ENCODE peak calls at places on chromosomes 1 and 21, in eight cellular contexts. One of them, this sample, is unnamed. For H3K9me3 and H3K4me1, the result is how much of the 10 kb centered on the place peaks cover.

GRCh38 chr1:25065246-25066238 is 135.5 kb upstream of the RUNX3 start:
- DNase-seq in heart right ventricle: no peak
- DNase-seq in spleen: peak
- DNase-seq in right cardiac atrium: peak
- DNase-seq in CD4-positive, CD25-positive, alpha-beta regulatory T cell: no peak
- DNase-seq in ovary: no peak
- DNase-seq in body of pancreas: no peak
- DNase-seq in iPS DF 6.9: no peak
- DNase-seq in this sample: no peak

GRCh38 chr21:45973475-45974072 is 8.0 kb upstream of the COL6A1 start:
- DNase-seq in heart right ventricle: peak
- DNase-seq in spleen: peak
- DNase-seq in right cardiac atrium: peak
- DNase-seq in CD4-positive, CD25-positive, alpha-beta regulatory T cell: peak
- DNase-seq in ovary: peak
- DNase-seq in body of pancreas: peak
- DNase-seq in iPS DF 6.9: no peak
- DNase-seq in this sample: no peak

GRCh38 chr1:41698916-41699860 is 214.7 kb upstream of the EDN2 start:
- DNase-seq in heart right ventricle: no peak
- DNase-seq in spleen: no peak
- DNase-seq in right cardiac atrium: peak
- DNase-seq in CD4-positive, CD25-positive, alpha-beta regulatory T cell: peak
- DNase-seq in ovary: no peak
- DNase-seq in body of pancreas: no peak
- DNase-seq in iPS DF 6.9: no peak
- DNase-seq in this sample: no peak

GRCh38 chr21:27346041-27346448 is 379.2 kb upstream of the ADAMTS5 start:
- DNase-seq in heart right ventricle: no peak
- DNase-seq in spleen: no peak
- DNase-seq in right cardiac atrium: no peak
- DNase-seq in CD4-positive, CD25-positive, alpha-beta regulatory T cell: no peak
- DNase-seq in ovary: no peak
- DNase-seq in body of pancreas: no peak
- DNase-seq in iPS DF 6.9: no peak
- DNase-seq in this sample: no peak

GRCh38 chr1:18536943-18537342 is 56.2 kb downstream of the KLHDC7A start:
- DNase-seq in heart right ventricle: no peak
- DNase-seq in spleen: no peak
- DNase-seq in right cardiac atrium: no peak
- DNase-seq in CD4-positive, CD25-positive, alpha-beta regulatory T cell: no peak
- DNase-seq in ovary: peak
- DNase-seq in body of pancreas: no peak
- DNase-seq in iPS DF 6.9: no peak
- DNase-seq in this sample: no peak

GRCh38 chr1:204712718-204713430 is 27.3 kb upstream of the LRRN2 start:
- DNase-seq in heart right ventricle: no peak
- DNase-seq in spleen: no peak
- DNase-seq in right cardiac atrium: no peak
- DNase-seq in CD4-positive, CD25-positive, alpha-beta regulatory T cell: no peak
- DNase-seq in ovary: no peak
- DNase-seq in body of pancreas: no peak
- DNase-seq in iPS DF 6.9: no peak
- DNase-seq in this sample: no peak

GRCh38 chr21:39093526-39093925 is 89.7 kb downstream of the PSMG1 start:
- DNase-seq in heart right ventricle: no peak
- DNase-seq in spleen: no peak
- DNase-seq in right cardiac atrium: no peak
- DNase-seq in CD4-positive, CD25-positive, alpha-beta regulatory T cell: no peak
- DNase-seq in ovary: no peak
- DNase-seq in body of pancreas: no peak
- DNase-seq in iPS DF 6.9: no peak
- DNase-seq in this sample: no peak

GRCh38 chr1:201146626-201147390 is 7.5 kb downstream of the TMEM9 start:
- DNase-seq in heart right ventricle: no peak
- DNase-seq in spleen: peak
- DNase-seq in right cardiac atrium: no peak
- DNase-seq in CD4-positive, CD25-positive, alpha-beta regulatory T cell: no peak
- DNase-seq in ovary: no peak
- DNase-seq in body of pancreas: no peak
- DNase-seq in iPS DF 6.9: no peak
- DNase-seq in this sample: no peak

GRCh38 chr1:110250749-110251148 is 40.6 kb downstream of the KCNC4 start:
- DNase-seq in heart right ventricle: no peak
- DNase-seq in spleen: peak
- DNase-seq in right cardiac atrium: no peak
- DNase-seq in CD4-positive, CD25-positive, alpha-beta regulatory T cell: no peak
- DNase-seq in ovary: no peak
- DNase-seq in body of pancreas: no peak
- DNase-seq in iPS DF 6.9: no peak
- DNase-seq in this sample: no peak

GRCh38 chr1:53473463-53473862 is 14.3 kb downstream of the DMRTB1 start:
- DNase-seq in heart right ventricle: no peak
- DNase-seq in spleen: no peak
- DNase-seq in right cardiac atrium: no peak
- DNase-seq in CD4-positive, CD25-positive, alpha-beta regulatory T cell: peak
- DNase-seq in ovary: no peak
- DNase-seq in body of pancreas: no peak
- DNase-seq in iPS DF 6.9: no peak
- DNase-seq in this sample: no peak

GRCh38 chr21:42849759-42850412 is 29.5 kb downstream of the WDR4 start:
- DNase-seq in heart right ventricle: no peak
- DNase-seq in spleen: peak
- DNase-seq in right cardiac atrium: peak
- DNase-seq in CD4-positive, CD25-positive, alpha-beta regulatory T cell: no peak
- DNase-seq in ovary: no peak
- DNase-seq in body of pancreas: no peak
- DNase-seq in iPS DF 6.9: no peak
- DNase-seq in this sample: no peak

GRCh38 chr1:64135501-64136245 is 67.8 kb upstream of the UBE2U start:
- DNase-seq in heart right ventricle: no peak
- DNase-seq in spleen: no peak
- DNase-seq in right cardiac atrium: no peak
- DNase-seq in CD4-positive, CD25-positive, alpha-beta regulatory T cell: no peak
- DNase-seq in ovary: no peak
- DNase-seq in body of pancreas: no peak
- DNase-seq in iPS DF 6.9: no peak
- DNase-seq in this sample: no peak

GRCh38 chr1:161218301-161219077 is 3.4 kb downstream of the FCER1G start:
- DNase-seq in heart right ventricle: no peak
- DNase-seq in spleen: peak
- DNase-seq in right cardiac atrium: peak
- DNase-seq in CD4-positive, CD25-positive, alpha-beta regulatory T cell: peak
- DNase-seq in ovary: no peak
- DNase-seq in body of pancreas: no peak
- DNase-seq in iPS DF 6.9: no peak
- DNase-seq in this sample: no peak

GRCh38 chr1:180133193-180133592 is 21.5 kb upstream of the QSOX1 start:
- DNase-seq in heart right ventricle: no peak
- DNase-seq in spleen: no peak
- DNase-seq in right cardiac atrium: no peak
- DNase-seq in CD4-positive, CD25-positive, alpha-beta regulatory T cell: no peak
- DNase-seq in ovary: no peak
- DNase-seq in body of pancreas: no peak
- DNase-seq in iPS DF 6.9: no peak
- DNase-seq in this sample: no peak

GRCh38 chr1:9181176-9181906 is 52.4 kb upstream of the GPR157 start:
- DNase-seq in heart right ventricle: peak
- DNase-seq in spleen: peak
- DNase-seq in right cardiac atrium: peak
- DNase-seq in CD4-positive, CD25-positive, alpha-beta regulatory T cell: peak
- DNase-seq in ovary: peak
- DNase-seq in body of pancreas: peak
- DNase-seq in iPS DF 6.9: no peak
- DNase-seq in this sample: peak

GRCh38 chr1:33049381-33049780 is 12.7 kb upstream of the AK2 start:
- DNase-seq in heart right ventricle: no peak
- DNase-seq in spleen: no peak
- DNase-seq in right cardiac atrium: no peak
- DNase-seq in CD4-positive, CD25-positive, alpha-beta regulatory T cell: no peak
- DNase-seq in ovary: no peak
- DNase-seq in body of pancreas: no peak
- DNase-seq in iPS DF 6.9: no peak
- DNase-seq in this sample: no peak

GRCh38 chr1:62175568-62176179 is 19.0 kb upstream of the L1TD1 start:
- DNase-seq in heart right ventricle: peak
- DNase-seq in spleen: peak
- DNase-seq in right cardiac atrium: no peak
- DNase-seq in CD4-positive, CD25-positive, alpha-beta regulatory T cell: peak
- DNase-seq in ovary: no peak
- DNase-seq in body of pancreas: peak
- DNase-seq in iPS DF 6.9: no peak
- DNase-seq in this sample: no peak

GRCh38 chr21:41583274-41583790 is 75.4 kb upstream of the TMPRSS2 start:
- DNase-seq in heart right ventricle: no peak
- DNase-seq in spleen: no peak
- DNase-seq in right cardiac atrium: no peak
- DNase-seq in CD4-positive, CD25-positive, alpha-beta regulatory T cell: no peak
- DNase-seq in ovary: peak
- DNase-seq in body of pancreas: peak
- DNase-seq in iPS DF 6.9: no peak
- DNase-seq in this sample: no peak

GRCh38 chr1:172002725-172003345 is 161.5 kb downstream of the DNM3 start:
- DNase-seq in heart right ventricle: peak
- DNase-seq in spleen: no peak
- DNase-seq in right cardiac atrium: no peak
- DNase-seq in CD4-positive, CD25-positive, alpha-beta regulatory T cell: peak
- DNase-seq in ovary: no peak
- DNase-seq in body of pancreas: peak
- DNase-seq in iPS DF 6.9: no peak
- DNase-seq in this sample: no peak

GRCh38 chr1:244839656-244840055 is 4.2 kb downstream of the COX20 start:
- DNase-seq in heart right ventricle: no peak
- DNase-seq in spleen: no peak
- DNase-seq in right cardiac atrium: no peak
- DNase-seq in CD4-positive, CD25-positive, alpha-beta regulatory T cell: no peak
- DNase-seq in ovary: no peak
- DNase-seq in body of pancreas: no peak
- DNase-seq in iPS DF 6.9: no peak
- DNase-seq in this sample: no peak

DNA sequence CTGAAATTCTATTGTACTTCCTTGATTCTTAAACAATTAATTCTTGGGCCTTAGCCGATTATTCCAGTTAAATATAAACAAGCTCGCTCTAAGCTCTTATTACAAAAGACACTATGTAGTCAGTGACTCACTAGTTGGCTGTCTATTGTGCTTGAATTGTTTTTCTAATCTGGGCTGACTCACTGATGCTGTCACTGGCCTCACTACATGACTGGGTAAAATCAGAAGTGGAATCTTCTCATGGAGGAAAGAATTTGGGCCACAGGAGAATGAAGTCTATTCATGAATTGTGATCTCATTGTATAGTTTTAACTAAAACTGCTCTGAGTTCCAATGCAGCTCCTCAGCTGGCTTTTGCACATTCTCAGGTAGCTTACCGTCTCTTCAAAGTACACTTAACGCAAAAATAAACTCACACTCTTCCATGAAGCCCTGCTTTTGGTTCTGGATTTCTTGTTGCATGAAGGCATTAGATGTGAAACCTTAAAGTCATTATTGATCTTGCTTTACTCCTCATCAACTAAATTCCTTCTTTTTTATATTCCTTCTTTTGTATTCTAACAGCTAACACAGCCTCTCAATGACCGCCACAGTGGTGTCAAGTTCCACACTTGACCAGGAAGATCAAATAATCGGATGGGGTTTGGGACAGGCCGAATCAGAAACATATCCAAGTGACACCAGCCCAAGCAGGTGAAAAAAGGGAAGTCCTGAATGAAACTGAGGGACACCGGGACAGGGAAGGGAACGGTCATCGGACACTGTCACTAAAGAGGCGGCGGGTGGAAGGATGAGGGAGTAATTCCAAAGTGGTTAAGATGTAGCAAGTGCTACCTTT is 80.9 kb upstream of the LBR start:
- DNase-seq in heart right ventricle: peak
- DNase-seq in spleen: no peak
- DNase-seq in right cardiac atrium: no peak
- DNase-seq in CD4-positive, CD25-positive, alpha-beta regulatory T cell: no peak
- DNase-seq in ovary: no peak
- DNase-seq in body of pancreas: peak
- DNase-seq in iPS DF 6.9: no peak
- DNase-seq in this sample: peak
- H3K27ac ChIP-seq in heart right ventricle: peak
- H3K27ac ChIP-seq in spleen: no peak
- H3K27ac ChIP-seq in right cardiac atrium: peak
- H3K27ac ChIP-seq in CD4-positive, CD25-positive, alpha-beta regulatory T cell: no peak
- H3K27ac ChIP-seq in ovary: no peak
- H3K27ac ChIP-seq in body of pancreas: peak
- H3K27ac ChIP-seq in iPS DF 6.9: no peak
- H3K27ac ChIP-seq in this sample: peak

DNA sequence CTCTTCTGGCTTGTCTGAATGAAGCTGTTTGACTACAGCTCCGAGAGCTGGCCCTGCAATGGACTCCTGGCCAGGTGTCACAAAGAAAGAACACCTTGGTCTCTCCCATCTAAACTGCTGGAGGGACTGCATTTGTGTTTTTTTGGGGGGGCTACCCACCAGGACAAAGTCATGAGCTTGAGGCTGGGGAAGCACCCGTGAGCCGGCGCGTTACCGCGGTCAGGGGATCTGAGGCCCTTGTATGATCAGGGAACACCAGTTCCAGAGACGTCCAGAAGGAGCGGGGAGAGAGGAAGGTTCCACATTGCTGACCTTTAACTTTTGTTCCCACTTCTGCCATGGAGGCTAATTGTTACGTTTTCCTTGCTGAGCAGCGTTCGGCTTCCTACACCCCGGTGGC is 84.5 kb upstream of the C1orf174 start:
- DNase-seq in heart right ventricle: no peak
- DNase-seq in spleen: peak
- DNase-seq in right cardiac atrium: no peak
- DNase-seq in CD4-positive, CD25-positive, alpha-beta regulatory T cell: no peak
- DNase-seq in ovary: no peak
- DNase-seq in body of pancreas: no peak
- DNase-seq in iPS DF 6.9: no peak
- DNase-seq in this sample: no peak
- H3K9me3 ChIP-seq in heart right ventricle: under half
- H3K9me3 ChIP-seq in spleen: under half
- H3K9me3 ChIP-seq in right cardiac atrium: under half
- H3K9me3 ChIP-seq in CD4-positive, CD25-positive, alpha-beta regulatory T cell: under half
- H3K9me3 ChIP-seq in ovary: under half
- H3K9me3 ChIP-seq in body of pancreas: under half
- H3K9me3 ChIP-seq in iPS DF 6.9: under half
- H3K9me3 ChIP-seq in this sample: under half

GRCh38 chr1:30905898-30906620 is 2.5 kb downstream of the SDC3 start:
- DNase-seq in heart right ventricle: no peak
- DNase-seq in spleen: peak
- DNase-seq in right cardiac atrium: peak
- DNase-seq in CD4-positive, CD25-positive, alpha-beta regulatory T cell: no peak
- DNase-seq in ovary: no peak
- DNase-seq in body of pancreas: no peak
- DNase-seq in iPS DF 6.9: no peak
- DNase-seq in this sample: no peak
- H3K4me1 ChIP-seq in heart right ventricle: under half
- H3K4me1 ChIP-seq in spleen: half or more
- H3K4me1 ChIP-seq in right cardiac atrium: under half
- H3K4me1 ChIP-seq in CD4-positive, CD25-positive, alpha-beta regulatory T cell: under half
- H3K4me1 ChIP-seq in ovary: under half
- H3K4me1 ChIP-seq in body of pancreas: under half
- H3K4me1 ChIP-seq in iPS DF 6.9: under half
- H3K4me1 ChIP-seq in this sample: under half

DNA sequence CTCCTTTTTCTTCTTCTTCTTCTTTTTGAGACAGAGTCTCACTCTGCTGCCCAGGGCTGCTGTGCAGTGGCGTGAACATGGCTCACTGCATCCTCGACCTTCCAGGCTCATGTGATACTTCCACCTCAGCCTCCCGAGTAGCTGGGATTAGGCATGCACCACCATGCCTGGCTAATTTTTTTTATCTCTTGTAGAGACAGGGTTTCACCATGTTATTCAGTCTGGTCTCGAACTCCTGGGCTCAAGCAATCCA is 13.0 kb upstream of the PADI1 start:
- DNase-seq in heart right ventricle: no peak
- DNase-seq in spleen: no peak
- DNase-seq in right cardiac atrium: no peak
- DNase-seq in CD4-positive, CD25-positive, alpha-beta regulatory T cell: no peak
- DNase-seq in ovary: no peak
- DNase-seq in body of pancreas: no peak
- DNase-seq in iPS DF 6.9: no peak
- DNase-seq in this sample: no peak
- H3K27ac ChIP-seq in heart right ventricle: no peak
- H3K27ac ChIP-seq in spleen: peak
- H3K27ac ChIP-seq in right cardiac atrium: no peak
- H3K27ac ChIP-seq in CD4-positive, CD25-positive, alpha-beta regulatory T cell: no peak
- H3K27ac ChIP-seq in ovary: no peak
- H3K27ac ChIP-seq in body of pancreas: no peak
- H3K27ac ChIP-seq in iPS DF 6.9: no peak
- H3K27ac ChIP-seq in this sample: no peak